ENCODE peak calls at places on chromosomes 5 and 9, in four cellular contexts. Q is GM12878, R is K562, F is HepG2. I is an unnamed sample.

GRCh38 chr5:164002653-164003052 is 497.2 kb downstream of the MAT2B start:
- DNase-seq in Q (no peak), R (no peak), F (no peak), I (no peak)

GRCh38 chr5:111454198-111454606 is 58.1 kb downstream of the STARD4 start:
- DNase-seq in Q (no peak), R (no peak), F (no peak), I (no peak)

GRCh38 chr5:79436224-79436623 is 77.7 kb downstream of the HOMER1 start:
- DNase-seq in Q (no peak), R (no peak), F (peak), I (no peak)

GRCh38 chr9:115551396-115551795 is 433.4 kb upstream of the TNC start:
- DNase-seq in Q (no peak), R (no peak), F (no peak), I (no peak)

GRCh38 chr5:470961-471749 is 28.2 kb downstream of the EXOC3 start:
- DNase-seq in Q (no peak), R (no peak), F (no peak), I (peak)

GRCh38 chr9:128405780-128406171 is 14.9 kb upstream of the CERCAM start:
- DNase-seq in Q (no peak), R (no peak), F (no peak), I (no peak)

GRCh38 chr5:90844931-90845330 is 286.3 kb downstream of the ADGRV1 start:
- DNase-seq in Q (no peak), R (no peak), F (no peak), I (no peak)

GRCh38 chr9:127923046-127923445 is 6.2 kb upstream of the ST6GALNAC4 start:
- DNase-seq in Q (no peak), R (peak), F (no peak), I (peak)

GRCh38 chr9:3960661-3961144 is 339.2 kb downstream of the GLIS3 start:
- DNase-seq in Q (no peak), R (no peak), F (no peak), I (no peak)

GRCh38 chr5:1754531-1755220 is 45.0 kb downstream of the MRPL36 start:
- DNase-seq in Q (no peak), R (no peak), F (no peak), I (no peak)

GRCh38 chr5:14270212-14270702 is 127.1 kb downstream of the TRIO start:
- DNase-seq in Q (no peak), R (peak), F (peak), I (peak)

GRCh38 chr5:68374770-68375518 is 159.4 kb downstream of the PIK3R1 start:
- DNase-seq in Q (no peak), R (no peak), F (no peak), I (no peak)

GRCh38 chr9:118281787-118282186 is 577.6 kb downstream of the TLR4 start:
- DNase-seq in Q (no peak), R (no peak), F (no peak), I (no peak)

GRCh38 chr5:151063136-151063544 is 17.7 kb downstream of the TNIP1 start:
- DNase-seq in Q (no peak), R (peak), F (peak), I (no peak)

GRCh38 chr9:6805532-6805931 is 47.8 kb downstream of the KDM4C start:
- DNase-seq in Q (no peak), R (no peak), F (no peak), I (no peak)

GRCh38 chr9:2809692-2810423 is 34.0 kb downstream of the PUM3 start:
- DNase-seq in Q (no peak), R (no peak), F (peak), I (no peak)

GRCh38 chr5:107155667-107156066 is 515.1 kb downstream of the EFNA5 start:
- DNase-seq in Q (no peak), R (no peak), F (no peak), I (no peak)

GRCh38 chr5:389891-390290 is 53.1 kb upstream of the EXOC3 start:
- DNase-seq in Q (no peak), R (no peak), F (no peak), I (no peak)

GRCh38 chr5:140554454-140554853 is 2.8 kb downstream of the SRA1 start:
- DNase-seq in Q (no peak), R (peak), F (no peak), I (no peak)

GRCh38 chr9:31573561-31573960 is 810.9 kb upstream of the ACO1 start:
- DNase-seq in Q (no peak), R (no peak), F (no peak), I (no peak)

GRCh38 chr9:27529316-27530278 is at the start of gene MOB3B:
- DNase-seq in Q (no peak), R (peak), F (peak), I (peak)

GRCh38 chr5:53335115-53335514 is 145.3 kb upstream of the FST start:
- DNase-seq in Q (no peak), R (no peak), F (no peak), I (no peak)

GRCh38 chr9:948497-948896 is 28.0 kb upstream of the DMRT3 start:
- DNase-seq in Q (no peak), R (no peak), F (no peak), I (no peak)

GRCh38 chr9:16501098-16501663 is 369.3 kb downstream of the BNC2 start:
- DNase-seq in Q (no peak), R (no peak), F (no peak), I (no peak)

GRCh38 chr5:159510282-159510681 is 180.0 kb upstream of the IL12B start:
- DNase-seq in Q (no peak), R (no peak), F (peak), I (peak)

GRCh38 chr5:36820900-36821299 is 55.7 kb upstream of the NIPBL start:
- DNase-seq in Q (no peak), R (no peak), F (no peak), I (no peak)

GRCh38 chr9:109966643-109967368 is 186.8 kb downstream of the PALM2AKAP2 start:
- DNase-seq in Q (no peak), R (no peak), F (no peak), I (no peak)

GRCh38 chr5:151092750-151093149 is 11.9 kb upstream of the TNIP1 start:
- DNase-seq in Q (no peak), R (no peak), F (no peak), I (no peak)

GRCh38 chr5:141889282-141889871 is 11.2 kb upstream of the PCDH1 start:
- DNase-seq in Q (no peak), R (no peak), F (no peak), I (no peak)
- TF ChIP-seq TCF7 in Q (no peak), R (no peak), F (no peak), I (no peak)

GRCh38 chr9:33024126-33024965 is 727 bp upstream of the DNAJA1 start:
- DNase-seq in Q (no peak), R (no peak), F (peak), I (no peak)
- TF ChIP-seq SP1 in Q (no peak), R (no peak), F (no peak), I (no peak)

GRCh38 chr9:126650404-126650804 is 36.7 kb downstream of the LMX1B start:
- DNase-seq in Q (no peak), R (no peak), F (no peak), I (no peak)

GRCh38 chr9:126647585-126648110 is 33.9 kb downstream of the LMX1B start:
- DNase-seq in Q (no peak), R (no peak), F (no peak), I (no peak)

GRCh38 chr9:126650830-126651341 is 37.2 kb downstream of the LMX1B start:
- DNase-seq in Q (no peak), R (no peak), F (no peak), I (no peak)

GRCh38 chr9:126652140-126652558 is 38.4 kb downstream of the LMX1B start:
- DNase-seq in Q (no peak), R (peak), F (no peak), I (no peak)

DNA sequence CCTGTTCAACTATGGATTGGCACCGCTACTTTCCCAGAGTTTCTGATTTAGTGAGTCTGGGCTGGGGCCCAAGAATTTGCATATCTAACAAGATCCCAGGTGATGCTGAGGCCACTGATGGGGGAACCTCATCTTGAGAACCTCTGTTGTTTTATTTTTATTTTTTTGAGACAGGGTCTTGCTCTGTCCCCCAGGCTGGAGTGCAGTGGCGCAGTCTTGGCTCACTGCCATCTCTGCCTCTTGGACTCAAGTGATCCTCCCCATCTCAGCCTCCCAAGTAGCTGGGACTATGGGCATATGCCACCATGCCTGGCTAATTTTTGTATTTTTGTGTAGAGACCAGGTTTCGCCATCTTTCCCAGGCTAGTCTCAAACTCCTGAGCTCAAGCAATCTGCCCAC is 35.7 kb downstream of the LMX1B start:
- DNase-seq in Q (no peak), R (no peak), F (no peak), I (no peak)
- TF ChIP-seq ATF3 in Q (no peak), R (no peak), F (no peak), I (no peak)

DNA sequence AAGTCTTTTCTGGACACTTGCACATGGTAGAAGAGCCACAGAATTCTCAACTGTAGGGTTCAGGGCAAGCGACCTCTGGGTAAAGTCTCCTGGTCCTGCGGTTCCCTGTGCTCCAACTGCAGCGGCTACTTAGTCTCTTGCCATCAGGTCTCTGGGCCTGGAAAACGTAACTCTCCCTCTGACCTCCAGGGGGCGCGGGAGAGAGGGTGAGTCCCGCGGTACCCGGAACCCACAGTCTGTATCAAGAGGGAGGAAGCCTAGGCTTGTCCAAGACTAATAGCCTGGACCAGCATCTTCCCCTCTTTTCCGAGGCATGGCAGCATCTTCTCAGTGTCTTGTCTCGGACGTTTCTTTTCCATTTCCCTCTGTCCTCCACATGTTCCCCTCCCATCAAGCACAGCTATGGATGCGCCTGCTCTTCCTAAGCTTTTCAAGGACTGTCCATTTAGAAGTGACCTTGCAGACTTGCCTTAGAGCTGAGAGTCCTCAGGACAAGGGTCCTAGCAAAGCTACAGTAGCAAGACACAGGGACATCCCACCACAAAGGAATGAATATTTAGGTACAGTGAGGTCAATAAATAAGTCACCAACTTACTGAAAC is 59.3 kb downstream of the FSTL4 start:
- DNase-seq in Q (no peak), R (peak), F (peak), I (peak)
- TF ChIP-seq TCF7 in Q (no peak), R (no peak), F (no peak), I (no peak)

GRCh38 chr5:25850581-25850980 is 1187.8 kb downstream of the CDH9 start:
- DNase-seq in Q (no peak), R (no peak), F (no peak), I (no peak)
- TF ChIP-seq SP1 in Q (no peak), R (no peak), F (no peak), I (no peak)

GRCh38 chr5:132071338-132071707 is 2.3 kb upstream of the CSF2 start:
- DNase-seq in Q (no peak), R (no peak), F (no peak), I (no peak)

GRCh38 chr5:132069994-132070393 is 3.6 kb upstream of the CSF2 start:
- DNase-seq in Q (no peak), R (no peak), F (no peak), I (no peak)

GRCh38 chr5:132069561-132069960 is 4.0 kb upstream of the CSF2 start:
- DNase-seq in Q (no peak), R (no peak), F (no peak), I (no peak)

GRCh38 chr5:132072070-132072469 is 1.5 kb upstream of the CSF2 start:
- DNase-seq in Q (no peak), R (peak), F (no peak), I (no peak)

DNA sequence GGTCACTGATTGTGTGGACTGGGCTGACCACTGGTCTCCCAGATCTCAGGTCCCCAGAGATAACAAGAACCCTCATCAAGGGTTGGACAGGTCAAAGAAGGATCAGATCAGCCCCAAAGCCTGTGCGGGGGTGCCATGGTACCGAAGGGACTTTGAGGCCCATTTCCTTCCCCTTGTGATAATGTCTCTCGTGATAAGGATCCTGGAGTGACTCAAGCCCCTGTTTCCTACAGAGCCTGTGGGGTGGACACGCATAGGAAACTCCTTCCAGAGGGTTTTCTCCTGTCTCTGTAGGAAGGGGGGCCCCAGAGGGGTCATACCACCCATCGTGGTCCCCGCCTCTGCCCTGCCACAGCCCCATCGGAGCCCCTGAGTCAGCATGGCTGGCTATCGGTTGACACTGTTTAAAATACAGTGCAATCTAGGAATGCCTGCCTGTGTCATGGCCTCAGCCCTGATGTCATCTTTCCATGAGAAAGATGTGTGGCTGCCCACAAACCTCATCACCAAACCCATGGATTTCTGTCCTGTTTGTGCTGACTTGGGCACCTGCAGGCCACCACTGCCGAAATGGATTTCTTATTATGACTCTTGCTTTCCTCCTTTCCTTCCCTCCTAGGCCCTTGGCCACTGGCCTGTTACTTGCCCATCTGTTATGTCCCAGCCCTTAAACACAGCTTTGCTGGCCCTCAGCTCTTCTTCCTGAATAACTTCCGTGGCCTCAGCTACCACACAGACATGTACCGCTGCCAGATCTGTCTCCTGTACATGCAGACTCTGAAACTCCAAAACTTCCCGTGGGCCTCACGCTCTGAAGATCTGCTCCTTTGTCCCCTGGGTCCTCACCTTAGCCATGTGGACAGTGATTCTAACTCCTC is 2.9 kb upstream of the CSF2 start:
- DNase-seq in Q (no peak), R (peak), F (no peak), I (no peak)
- TF ChIP-seq ATF3 in Q (no peak), R (peak), F (no peak), I (no peak)

GRCh38 chr5:179326176-179326997 is 18.9 kb downstream of the ADAMTS2 start:
- DNase-seq in Q (no peak), R (peak), F (no peak), I (peak)
- TF ChIP-seq TCF7 in Q (no peak), R (no peak), F (no peak), I (no peak)

GRCh38 chr9:99294850-99295461 is 72.9 kb downstream of the SEC61B start:
- DNase-seq in Q (no peak), R (no peak), F (peak), I (no peak)
- TF ChIP-seq SP1 in Q (no peak), R (no peak), F (no peak), I (no peak)

DNA sequence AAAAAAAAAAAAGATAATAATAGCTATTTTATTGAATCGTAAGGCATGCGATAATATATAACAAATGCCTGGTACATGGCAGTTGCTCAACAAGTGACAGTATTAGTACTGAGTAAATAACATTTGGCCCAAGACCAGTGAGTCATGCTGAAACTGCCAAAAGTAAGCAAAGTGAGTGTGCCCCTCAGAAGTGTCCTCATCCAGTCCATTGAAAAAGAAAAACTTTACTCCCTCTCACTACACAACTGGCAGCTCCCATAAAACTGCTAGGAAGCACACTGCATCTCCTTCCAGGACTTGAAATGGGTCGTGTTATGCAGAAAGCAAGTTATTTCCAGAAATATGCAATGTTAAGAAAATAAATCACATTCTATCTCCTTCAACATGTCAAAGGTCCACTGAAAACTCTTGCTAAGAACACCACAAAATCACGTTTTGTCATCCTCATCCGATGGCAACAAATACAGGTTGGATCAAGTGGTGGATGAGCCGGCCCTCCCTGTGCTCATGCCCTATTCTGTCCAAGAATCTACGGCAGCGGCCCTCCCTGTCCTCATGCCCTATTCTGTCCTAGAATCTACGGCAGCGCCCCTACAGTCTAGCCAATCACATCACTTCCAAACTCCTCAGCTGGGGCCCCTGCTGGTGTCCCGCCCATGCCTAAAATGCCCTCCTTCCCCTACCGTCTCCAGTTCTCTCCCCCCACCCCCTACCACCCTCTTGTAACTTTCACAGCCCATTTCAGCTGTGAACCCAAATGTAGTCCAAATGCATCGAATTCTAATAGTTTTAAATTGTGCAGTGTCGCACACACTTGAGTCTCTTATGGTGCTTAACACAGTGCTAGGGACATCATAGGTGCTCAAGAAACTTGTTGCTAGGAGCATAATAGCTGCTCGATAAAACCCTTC is 12.5 kb downstream of the PTCH1 start:
- DNase-seq in Q (no peak), R (peak), F (peak), I (peak)
- TF ChIP-seq ATF3 in Q (no peak), R (peak), F (peak), I (no peak)

I was measured in WTC11.